ENCODE peak calls at places on chromosomes 12 and 14, in eight cellular contexts. One of them, this sample, is unnamed.

GRCh38 chr12:91695964-91696363 is 449.7 kb downstream of the BTG1 start:
- DNase-seq in amniotic epithelial cell: no peak
- DNase-seq in cardiac fibroblast: no peak
- DNase-seq in stimulated activated CD4-positive, alpha-beta T cell treated with anti-CD3 and anti-CD28 coated beads, Interleukin-12 subunit alpha, Interleukin-12 subunit beta, amount 100 ng/mL, for 4 hours: no peak
- DNase-seq in EL: no peak
- DNase-seq in RPMI8226: no peak
- DNase-seq in activated CD4-positive, alpha-beta T cell treated with anti-CD3 and anti-CD28 coated beads, Interleukin-2, amount 50 U/mL, for 4 hours: no peak
- DNase-seq in activated CD4-positive, alpha-beta memory T cell treated with anti-CD3 and anti-CD28 coated beads, Interleukin-2, amount 10 ng/mL, durations not matched to agents 7 days and 5 days: no peak
- DNase-seq in this sample: no peak

GRCh38 chr12:43728117-43728516 is 30.5 kb downstream of the PUS7L start:
- DNase-seq in amniotic epithelial cell: no peak
- DNase-seq in cardiac fibroblast: no peak
- DNase-seq in stimulated activated CD4-positive, alpha-beta T cell treated with anti-CD3 and anti-CD28 coated beads, Interleukin-12 subunit alpha, Interleukin-12 subunit beta, amount 100 ng/mL, for 4 hours: no peak
- DNase-seq in EL: no peak
- DNase-seq in RPMI8226: no peak
- DNase-seq in activated CD4-positive, alpha-beta T cell treated with anti-CD3 and anti-CD28 coated beads, Interleukin-2, amount 50 U/mL, for 4 hours: no peak
- DNase-seq in activated CD4-positive, alpha-beta memory T cell treated with anti-CD3 and anti-CD28 coated beads, Interleukin-2, amount 10 ng/mL, durations not matched to agents 7 days and 5 days: no peak
- DNase-seq in this sample: no peak

GRCh38 chr14:54252072-54252730 is 144.6 kb upstream of the CDKN3 start:
- DNase-seq in amniotic epithelial cell: peak; percentile 91
- DNase-seq in cardiac fibroblast: peak; percentile 63
- DNase-seq in stimulated activated CD4-positive, alpha-beta T cell treated with anti-CD3 and anti-CD28 coated beads, Interleukin-12 subunit alpha, Interleukin-12 subunit beta, amount 100 ng/mL, for 4 hours: no peak
- DNase-seq in EL: peak; percentile 89
- DNase-seq in RPMI8226: no peak
- DNase-seq in activated CD4-positive, alpha-beta T cell treated with anti-CD3 and anti-CD28 coated beads, Interleukin-2, amount 50 U/mL, for 4 hours: no peak
- DNase-seq in activated CD4-positive, alpha-beta memory T cell treated with anti-CD3 and anti-CD28 coated beads, Interleukin-2, amount 10 ng/mL, durations not matched to agents 7 days and 5 days: no peak
- DNase-seq in this sample: no peak

GRCh38 chr12:97912943-97913342 is 450.3 kb downstream of the RMST start:
- DNase-seq in amniotic epithelial cell: peak; percentile 3
- DNase-seq in cardiac fibroblast: no peak
- DNase-seq in stimulated activated CD4-positive, alpha-beta T cell treated with anti-CD3 and anti-CD28 coated beads, Interleukin-12 subunit alpha, Interleukin-12 subunit beta, amount 100 ng/mL, for 4 hours: no peak
- DNase-seq in EL: no peak
- DNase-seq in RPMI8226: no peak
- DNase-seq in activated CD4-positive, alpha-beta T cell treated with anti-CD3 and anti-CD28 coated beads, Interleukin-2, amount 50 U/mL, for 4 hours: no peak
- DNase-seq in activated CD4-positive, alpha-beta memory T cell treated with anti-CD3 and anti-CD28 coated beads, Interleukin-2, amount 10 ng/mL, durations not matched to agents 7 days and 5 days: no peak
- DNase-seq in this sample: peak; percentile 85

GRCh38 chr12:51898506-51898905 is 8.8 kb upstream of the ACVRL1 start:
- DNase-seq in amniotic epithelial cell: no peak
- DNase-seq in cardiac fibroblast: no peak
- DNase-seq in stimulated activated CD4-positive, alpha-beta T cell treated with anti-CD3 and anti-CD28 coated beads, Interleukin-12 subunit alpha, Interleukin-12 subunit beta, amount 100 ng/mL, for 4 hours: no peak
- DNase-seq in EL: no peak
- DNase-seq in RPMI8226: no peak
- DNase-seq in activated CD4-positive, alpha-beta T cell treated with anti-CD3 and anti-CD28 coated beads, Interleukin-2, amount 50 U/mL, for 4 hours: no peak
- DNase-seq in activated CD4-positive, alpha-beta memory T cell treated with anti-CD3 and anti-CD28 coated beads, Interleukin-2, amount 10 ng/mL, durations not matched to agents 7 days and 5 days: no peak
- DNase-seq in this sample: no peak

GRCh38 chr12:123139926-123140674 is 10.8 kb downstream of the PITPNM2 start:
- DNase-seq in amniotic epithelial cell: peak; percentile 61
- DNase-seq in cardiac fibroblast: peak; percentile 44
- DNase-seq in stimulated activated CD4-positive, alpha-beta T cell treated with anti-CD3 and anti-CD28 coated beads, Interleukin-12 subunit alpha, Interleukin-12 subunit beta, amount 100 ng/mL, for 4 hours: no peak
- DNase-seq in EL: peak; percentile 68
- DNase-seq in RPMI8226: peak; percentile 18
- DNase-seq in activated CD4-positive, alpha-beta T cell treated with anti-CD3 and anti-CD28 coated beads, Interleukin-2, amount 50 U/mL, for 4 hours: no peak
- DNase-seq in activated CD4-positive, alpha-beta memory T cell treated with anti-CD3 and anti-CD28 coated beads, Interleukin-2, amount 10 ng/mL, durations not matched to agents 7 days and 5 days: no peak
- DNase-seq in this sample: no peak

GRCh38 chr12:119157528-119157927 is 21.2 kb upstream of the HSPB8 start:
- DNase-seq in amniotic epithelial cell: no peak
- DNase-seq in cardiac fibroblast: no peak
- DNase-seq in stimulated activated CD4-positive, alpha-beta T cell treated with anti-CD3 and anti-CD28 coated beads, Interleukin-12 subunit alpha, Interleukin-12 subunit beta, amount 100 ng/mL, for 4 hours: no peak
- DNase-seq in EL: no peak
- DNase-seq in RPMI8226: no peak
- DNase-seq in activated CD4-positive, alpha-beta T cell treated with anti-CD3 and anti-CD28 coated beads, Interleukin-2, amount 50 U/mL, for 4 hours: no peak
- DNase-seq in activated CD4-positive, alpha-beta memory T cell treated with anti-CD3 and anti-CD28 coated beads, Interleukin-2, amount 10 ng/mL, durations not matched to agents 7 days and 5 days: no peak
- DNase-seq in this sample: no peak

GRCh38 chr12:100472325-100472724 is 1.3 kb upstream of the NR1H4 start:
- DNase-seq in amniotic epithelial cell: no peak
- DNase-seq in cardiac fibroblast: no peak
- DNase-seq in stimulated activated CD4-positive, alpha-beta T cell treated with anti-CD3 and anti-CD28 coated beads, Interleukin-12 subunit alpha, Interleukin-12 subunit beta, amount 100 ng/mL, for 4 hours: no peak
- DNase-seq in EL: no peak
- DNase-seq in RPMI8226: no peak
- DNase-seq in activated CD4-positive, alpha-beta T cell treated with anti-CD3 and anti-CD28 coated beads, Interleukin-2, amount 50 U/mL, for 4 hours: no peak
- DNase-seq in activated CD4-positive, alpha-beta memory T cell treated with anti-CD3 and anti-CD28 coated beads, Interleukin-2, amount 10 ng/mL, durations not matched to agents 7 days and 5 days: no peak
- DNase-seq in this sample: no peak

GRCh38 chr14:23632461-23633159 is 3.6 kb upstream of the DHRS2 start:
- DNase-seq in amniotic epithelial cell: no peak
- DNase-seq in cardiac fibroblast: no peak
- DNase-seq in stimulated activated CD4-positive, alpha-beta T cell treated with anti-CD3 and anti-CD28 coated beads, Interleukin-12 subunit alpha, Interleukin-12 subunit beta, amount 100 ng/mL, for 4 hours: no peak
- DNase-seq in EL: no peak
- DNase-seq in RPMI8226: no peak
- DNase-seq in activated CD4-positive, alpha-beta T cell treated with anti-CD3 and anti-CD28 coated beads, Interleukin-2, amount 50 U/mL, for 4 hours: no peak
- DNase-seq in activated CD4-positive, alpha-beta memory T cell treated with anti-CD3 and anti-CD28 coated beads, Interleukin-2, amount 10 ng/mL, durations not matched to agents 7 days and 5 days: no peak
- DNase-seq in this sample: no peak

GRCh38 chr12:7096006-7096903 is 4.0 kb upstream of the C1R start:
- DNase-seq in amniotic epithelial cell: no peak
- DNase-seq in cardiac fibroblast: no peak
- DNase-seq in stimulated activated CD4-positive, alpha-beta T cell treated with anti-CD3 and anti-CD28 coated beads, Interleukin-12 subunit alpha, Interleukin-12 subunit beta, amount 100 ng/mL, for 4 hours: no peak
- DNase-seq in EL: no peak
- DNase-seq in RPMI8226: no peak
- DNase-seq in activated CD4-positive, alpha-beta T cell treated with anti-CD3 and anti-CD28 coated beads, Interleukin-2, amount 50 U/mL, for 4 hours: no peak
- DNase-seq in activated CD4-positive, alpha-beta memory T cell treated with anti-CD3 and anti-CD28 coated beads, Interleukin-2, amount 10 ng/mL, durations not matched to agents 7 days and 5 days: no peak
- DNase-seq in this sample: peak; percentile 78

GRCh38 chr14:91303091-91303923 is 58.8 kb upstream of the GPR68 start:
- DNase-seq in amniotic epithelial cell: peak; percentile 32
- DNase-seq in cardiac fibroblast: peak; percentile 36
- DNase-seq in stimulated activated CD4-positive, alpha-beta T cell treated with anti-CD3 and anti-CD28 coated beads, Interleukin-12 subunit alpha, Interleukin-12 subunit beta, amount 100 ng/mL, for 4 hours: peak; percentile 53
- DNase-seq in EL: peak; percentile 43
- DNase-seq in RPMI8226: peak; percentile 34
- DNase-seq in activated CD4-positive, alpha-beta T cell treated with anti-CD3 and anti-CD28 coated beads, Interleukin-2, amount 50 U/mL, for 4 hours: peak; percentile 25
- DNase-seq in activated CD4-positive, alpha-beta memory T cell treated with anti-CD3 and anti-CD28 coated beads, Interleukin-2, amount 10 ng/mL, durations not matched to agents 7 days and 5 days: peak; percentile 77
- DNase-seq in this sample: no peak

GRCh38 chr14:68704736-68705720 is 87.8 kb downstream of the ZFP36L1 start:
- DNase-seq in amniotic epithelial cell: peak; percentile 79
- DNase-seq in cardiac fibroblast: peak; percentile 48
- DNase-seq in stimulated activated CD4-positive, alpha-beta T cell treated with anti-CD3 and anti-CD28 coated beads, Interleukin-12 subunit alpha, Interleukin-12 subunit beta, amount 100 ng/mL, for 4 hours: no peak
- DNase-seq in EL: no peak
- DNase-seq in RPMI8226: no peak
- DNase-seq in activated CD4-positive, alpha-beta T cell treated with anti-CD3 and anti-CD28 coated beads, Interleukin-2, amount 50 U/mL, for 4 hours: no peak
- DNase-seq in activated CD4-positive, alpha-beta memory T cell treated with anti-CD3 and anti-CD28 coated beads, Interleukin-2, amount 10 ng/mL, durations not matched to agents 7 days and 5 days: no peak
- DNase-seq in this sample: no peak

GRCh38 chr12:120496353-120497340 is 734 bp downstream of the DYNLL1 start:
- DNase-seq in amniotic epithelial cell: peak; percentile 63
- DNase-seq in cardiac fibroblast: peak; percentile 62
- DNase-seq in stimulated activated CD4-positive, alpha-beta T cell treated with anti-CD3 and anti-CD28 coated beads, Interleukin-12 subunit alpha, Interleukin-12 subunit beta, amount 100 ng/mL, for 4 hours: peak; percentile 42
- DNase-seq in EL: peak; percentile 61
- DNase-seq in RPMI8226: peak; percentile 66
- DNase-seq in activated CD4-positive, alpha-beta T cell treated with anti-CD3 and anti-CD28 coated beads, Interleukin-2, amount 50 U/mL, for 4 hours: peak; percentile 29
- DNase-seq in activated CD4-positive, alpha-beta memory T cell treated with anti-CD3 and anti-CD28 coated beads, Interleukin-2, amount 10 ng/mL, durations not matched to agents 7 days and 5 days: peak; percentile 42
- DNase-seq in this sample: peak; percentile 87

GRCh38 chr12:51070004-51070403 is 13.4 kb downstream of the CSRNP2 start:
- DNase-seq in amniotic epithelial cell: peak; percentile 98
- DNase-seq in cardiac fibroblast: peak; percentile 40
- DNase-seq in stimulated activated CD4-positive, alpha-beta T cell treated with anti-CD3 and anti-CD28 coated beads, Interleukin-12 subunit alpha, Interleukin-12 subunit beta, amount 100 ng/mL, for 4 hours: no peak
- DNase-seq in EL: no peak
- DNase-seq in RPMI8226: no peak
- DNase-seq in activated CD4-positive, alpha-beta T cell treated with anti-CD3 and anti-CD28 coated beads, Interleukin-2, amount 50 U/mL, for 4 hours: no peak
- DNase-seq in activated CD4-positive, alpha-beta memory T cell treated with anti-CD3 and anti-CD28 coated beads, Interleukin-2, amount 10 ng/mL, durations not matched to agents 7 days and 5 days: no peak
- DNase-seq in this sample: no peak

GRCh38 chr12:130754234-130755001 is 38.3 kb upstream of the RIMBP2 start:
- DNase-seq in amniotic epithelial cell: no peak
- DNase-seq in cardiac fibroblast: no peak
- DNase-seq in stimulated activated CD4-positive, alpha-beta T cell treated with anti-CD3 and anti-CD28 coated beads, Interleukin-12 subunit alpha, Interleukin-12 subunit beta, amount 100 ng/mL, for 4 hours: no peak
- DNase-seq in EL: no peak
- DNase-seq in RPMI8226: no peak
- DNase-seq in activated CD4-positive, alpha-beta T cell treated with anti-CD3 and anti-CD28 coated beads, Interleukin-2, amount 50 U/mL, for 4 hours: no peak
- DNase-seq in activated CD4-positive, alpha-beta memory T cell treated with anti-CD3 and anti-CD28 coated beads, Interleukin-2, amount 10 ng/mL, durations not matched to agents 7 days and 5 days: no peak
- DNase-seq in this sample: peak; percentile 14

GRCh38 chr14:102554835-102555819 is 37.3 kb upstream of the RCOR1 start:
- DNase-seq in amniotic epithelial cell: no peak
- DNase-seq in cardiac fibroblast: peak; percentile 55
- DNase-seq in stimulated activated CD4-positive, alpha-beta T cell treated with anti-CD3 and anti-CD28 coated beads, Interleukin-12 subunit alpha, Interleukin-12 subunit beta, amount 100 ng/mL, for 4 hours: peak; percentile 54
- DNase-seq in EL: peak; percentile 71
- DNase-seq in RPMI8226: peak; percentile 14
- DNase-seq in activated CD4-positive, alpha-beta T cell treated with anti-CD3 and anti-CD28 coated beads, Interleukin-2, amount 50 U/mL, for 4 hours: peak; percentile 46
- DNase-seq in activated CD4-positive, alpha-beta memory T cell treated with anti-CD3 and anti-CD28 coated beads, Interleukin-2, amount 10 ng/mL, durations not matched to agents 7 days and 5 days: peak; percentile 63
- DNase-seq in this sample: no peak

GRCh38 chr12:30457621-30458289 is 237.9 kb downstream of the IPO8 start:
- DNase-seq in amniotic epithelial cell: peak; percentile 77
- DNase-seq in cardiac fibroblast: peak; percentile 93
- DNase-seq in stimulated activated CD4-positive, alpha-beta T cell treated with anti-CD3 and anti-CD28 coated beads, Interleukin-12 subunit alpha, Interleukin-12 subunit beta, amount 100 ng/mL, for 4 hours: no peak
- DNase-seq in EL: peak; percentile 68
- DNase-seq in RPMI8226: no peak
- DNase-seq in activated CD4-positive, alpha-beta T cell treated with anti-CD3 and anti-CD28 coated beads, Interleukin-2, amount 50 U/mL, for 4 hours: no peak
- DNase-seq in activated CD4-positive, alpha-beta memory T cell treated with anti-CD3 and anti-CD28 coated beads, Interleukin-2, amount 10 ng/mL, durations not matched to agents 7 days and 5 days: no peak
- DNase-seq in this sample: no peak

GRCh38 chr12:7189398-7190267 is at the start of gene PEX5:
- DNase-seq in amniotic epithelial cell: peak; percentile 94
- DNase-seq in cardiac fibroblast: peak; percentile 96
- DNase-seq in stimulated activated CD4-positive, alpha-beta T cell treated with anti-CD3 and anti-CD28 coated beads, Interleukin-12 subunit alpha, Interleukin-12 subunit beta, amount 100 ng/mL, for 4 hours: peak; percentile 80
- DNase-seq in EL: peak; percentile 91
- DNase-seq in RPMI8226: peak; percentile 97
- DNase-seq in activated CD4-positive, alpha-beta T cell treated with anti-CD3 and anti-CD28 coated beads, Interleukin-2, amount 50 U/mL, for 4 hours: peak; percentile 73
- DNase-seq in activated CD4-positive, alpha-beta memory T cell treated with anti-CD3 and anti-CD28 coated beads, Interleukin-2, amount 10 ng/mL, durations not matched to agents 7 days and 5 days: peak; percentile 88
- DNase-seq in this sample: peak; percentile 96

GRCh38 chr14:92684801-92685560 is 63.4 kb downstream of the LGMN start:
- DNase-seq in amniotic epithelial cell: no peak
- DNase-seq in cardiac fibroblast: no peak
- DNase-seq in stimulated activated CD4-positive, alpha-beta T cell treated with anti-CD3 and anti-CD28 coated beads, Interleukin-12 subunit alpha, Interleukin-12 subunit beta, amount 100 ng/mL, for 4 hours: no peak
- DNase-seq in EL: no peak
- DNase-seq in RPMI8226: no peak
- DNase-seq in activated CD4-positive, alpha-beta T cell treated with anti-CD3 and anti-CD28 coated beads, Interleukin-2, amount 50 U/mL, for 4 hours: no peak
- DNase-seq in activated CD4-positive, alpha-beta memory T cell treated with anti-CD3 and anti-CD28 coated beads, Interleukin-2, amount 10 ng/mL, durations not matched to agents 7 days and 5 days: no peak
- DNase-seq in this sample: no peak

GRCh38 chr12:76260390-76260748 is 87.8 kb downstream of the BBS10 start:
- DNase-seq in amniotic epithelial cell: peak; percentile 46
- DNase-seq in cardiac fibroblast: peak; percentile 54
- DNase-seq in stimulated activated CD4-positive, alpha-beta T cell treated with anti-CD3 and anti-CD28 coated beads, Interleukin-12 subunit alpha, Interleukin-12 subunit beta, amount 100 ng/mL, for 4 hours: no peak
- DNase-seq in EL: peak; percentile 57
- DNase-seq in RPMI8226: no peak
- DNase-seq in activated CD4-positive, alpha-beta T cell treated with anti-CD3 and anti-CD28 coated beads, Interleukin-2, amount 50 U/mL, for 4 hours: no peak
- DNase-seq in activated CD4-positive, alpha-beta memory T cell treated with anti-CD3 and anti-CD28 coated beads, Interleukin-2, amount 10 ng/mL, durations not matched to agents 7 days and 5 days: no peak
- DNase-seq in this sample: no peak

GRCh38 chr14:69313176-69313575 is 53.2 kb downstream of the GALNT16 start:
- DNase-seq in amniotic epithelial cell: no peak
- DNase-seq in cardiac fibroblast: no peak
- DNase-seq in stimulated activated CD4-positive, alpha-beta T cell treated with anti-CD3 and anti-CD28 coated beads, Interleukin-12 subunit alpha, Interleukin-12 subunit beta, amount 100 ng/mL, for 4 hours: no peak
- DNase-seq in EL: no peak
- DNase-seq in RPMI8226: no peak
- DNase-seq in activated CD4-positive, alpha-beta T cell treated with anti-CD3 and anti-CD28 coated beads, Interleukin-2, amount 50 U/mL, for 4 hours: no peak
- DNase-seq in activated CD4-positive, alpha-beta memory T cell treated with anti-CD3 and anti-CD28 coated beads, Interleukin-2, amount 10 ng/mL, durations not matched to agents 7 days and 5 days: no peak
- DNase-seq in this sample: no peak

GRCh38 chr14:59313063-59314018 is 124.9 kb downstream of the DAAM1 start:
- DNase-seq in amniotic epithelial cell: no peak
- DNase-seq in cardiac fibroblast: peak; percentile 14
- DNase-seq in stimulated activated CD4-positive, alpha-beta T cell treated with anti-CD3 and anti-CD28 coated beads, Interleukin-12 subunit alpha, Interleukin-12 subunit beta, amount 100 ng/mL, for 4 hours: no peak
- DNase-seq in EL: no peak
- DNase-seq in RPMI8226: no peak
- DNase-seq in activated CD4-positive, alpha-beta T cell treated with anti-CD3 and anti-CD28 coated beads, Interleukin-2, amount 50 U/mL, for 4 hours: no peak
- DNase-seq in activated CD4-positive, alpha-beta memory T cell treated with anti-CD3 and anti-CD28 coated beads, Interleukin-2, amount 10 ng/mL, durations not matched to agents 7 days and 5 days: no peak
- DNase-seq in this sample: no peak

GRCh38 chr12:132761032-132761910 is at the start of gene ANKLE2:
- DNase-seq in amniotic epithelial cell: peak; percentile 62
- DNase-seq in cardiac fibroblast: peak; percentile 59
- DNase-seq in stimulated activated CD4-positive, alpha-beta T cell treated with anti-CD3 and anti-CD28 coated beads, Interleukin-12 subunit alpha, Interleukin-12 subunit beta, amount 100 ng/mL, for 4 hours: peak; percentile 57
- DNase-seq in EL: peak; percentile 75
- DNase-seq in RPMI8226: peak; percentile 58
- DNase-seq in activated CD4-positive, alpha-beta T cell treated with anti-CD3 and anti-CD28 coated beads, Interleukin-2, amount 50 U/mL, for 4 hours: peak; percentile 63
- DNase-seq in activated CD4-positive, alpha-beta memory T cell treated with anti-CD3 and anti-CD28 coated beads, Interleukin-2, amount 10 ng/mL, durations not matched to agents 7 days and 5 days: peak; percentile 84
- DNase-seq in this sample: peak; percentile 91

GRCh38 chr14:29805415-29806123 is 122.1 kb downstream of the PRKD1 start:
- DNase-seq in amniotic epithelial cell: peak; percentile 98
- DNase-seq in cardiac fibroblast: peak; percentile 97
- DNase-seq in stimulated activated CD4-positive, alpha-beta T cell treated with anti-CD3 and anti-CD28 coated beads, Interleukin-12 subunit alpha, Interleukin-12 subunit beta, amount 100 ng/mL, for 4 hours: no peak
- DNase-seq in EL: peak; percentile 84
- DNase-seq in RPMI8226: peak; percentile 82
- DNase-seq in activated CD4-positive, alpha-beta T cell treated with anti-CD3 and anti-CD28 coated beads, Interleukin-2, amount 50 U/mL, for 4 hours: no peak
- DNase-seq in activated CD4-positive, alpha-beta memory T cell treated with anti-CD3 and anti-CD28 coated beads, Interleukin-2, amount 10 ng/mL, durations not matched to agents 7 days and 5 days: no peak
- DNase-seq in this sample: peak; percentile 87

GRCh38 chr12:101935769-101936741 is 58.7 kb downstream of the DRAM1 start:
- DNase-seq in amniotic epithelial cell: peak; percentile 98
- DNase-seq in cardiac fibroblast: peak; percentile 98
- DNase-seq in stimulated activated CD4-positive, alpha-beta T cell treated with anti-CD3 and anti-CD28 coated beads, Interleukin-12 subunit alpha, Interleukin-12 subunit beta, amount 100 ng/mL, for 4 hours: no peak
- DNase-seq in EL: peak; percentile 92
- DNase-seq in RPMI8226: no peak
- DNase-seq in activated CD4-positive, alpha-beta T cell treated with anti-CD3 and anti-CD28 coated beads, Interleukin-2, amount 50 U/mL, for 4 hours: no peak
- DNase-seq in activated CD4-positive, alpha-beta memory T cell treated with anti-CD3 and anti-CD28 coated beads, Interleukin-2, amount 10 ng/mL, durations not matched to agents 7 days and 5 days: peak; percentile 36
- DNase-seq in this sample: peak; percentile 92

GRCh38 chr12:113162102-113163029 is 12.8 kb downstream of the CFAP73 start:
- DNase-seq in amniotic epithelial cell: peak; percentile 39
- DNase-seq in cardiac fibroblast: peak; percentile 56
- DNase-seq in stimulated activated CD4-positive, alpha-beta T cell treated with anti-CD3 and anti-CD28 coated beads, Interleukin-12 subunit alpha, Interleukin-12 subunit beta, amount 100 ng/mL, for 4 hours: no peak
- DNase-seq in EL: peak; percentile 26
- DNase-seq in RPMI8226: no peak
- DNase-seq in activated CD4-positive, alpha-beta T cell treated with anti-CD3 and anti-CD28 coated beads, Interleukin-2, amount 50 U/mL, for 4 hours: no peak
- DNase-seq in activated CD4-positive, alpha-beta memory T cell treated with anti-CD3 and anti-CD28 coated beads, Interleukin-2, amount 10 ng/mL, durations not matched to agents 7 days and 5 days: no peak
- DNase-seq in this sample: no peak

GRCh38 chr12:109299849-109300248 is 9.2 kb downstream of the FOXN4 start:
- DNase-seq in amniotic epithelial cell: no peak
- DNase-seq in cardiac fibroblast: no peak
- DNase-seq in stimulated activated CD4-positive, alpha-beta T cell treated with anti-CD3 and anti-CD28 coated beads, Interleukin-12 subunit alpha, Interleukin-12 subunit beta, amount 100 ng/mL, for 4 hours: no peak
- DNase-seq in EL: no peak
- DNase-seq in RPMI8226: no peak
- DNase-seq in activated CD4-positive, alpha-beta T cell treated with anti-CD3 and anti-CD28 coated beads, Interleukin-2, amount 50 U/mL, for 4 hours: no peak
- DNase-seq in activated CD4-positive, alpha-beta memory T cell treated with anti-CD3 and anti-CD28 coated beads, Interleukin-2, amount 10 ng/mL, durations not matched to agents 7 days and 5 days: no peak
- DNase-seq in this sample: no peak

GRCh38 chr12:118371354-118372282 is 1.1 kb downstream of the TAOK3 start:
- DNase-seq in amniotic epithelial cell: no peak
- DNase-seq in cardiac fibroblast: no peak
- DNase-seq in stimulated activated CD4-positive, alpha-beta T cell treated with anti-CD3 and anti-CD28 coated beads, Interleukin-12 subunit alpha, Interleukin-12 subunit beta, amount 100 ng/mL, for 4 hours: peak; percentile 10
- DNase-seq in EL: peak; percentile 34
- DNase-seq in RPMI8226: peak; percentile 28
- DNase-seq in activated CD4-positive, alpha-beta T cell treated with anti-CD3 and anti-CD28 coated beads, Interleukin-2, amount 50 U/mL, for 4 hours: no peak
- DNase-seq in activated CD4-positive, alpha-beta memory T cell treated with anti-CD3 and anti-CD28 coated beads, Interleukin-2, amount 10 ng/mL, durations not matched to agents 7 days and 5 days: no peak
- DNase-seq in this sample: no peak

GRCh38 chr14:31659278-31659677 is 98.1 kb downstream of the NUBPL start:
- DNase-seq in amniotic epithelial cell: no peak
- DNase-seq in cardiac fibroblast: no peak
- DNase-seq in stimulated activated CD4-positive, alpha-beta T cell treated with anti-CD3 and anti-CD28 coated beads, Interleukin-12 subunit alpha, Interleukin-12 subunit beta, amount 100 ng/mL, for 4 hours: no peak
- DNase-seq in EL: no peak
- DNase-seq in RPMI8226: no peak
- DNase-seq in activated CD4-positive, alpha-beta T cell treated with anti-CD3 and anti-CD28 coated beads, Interleukin-2, amount 50 U/mL, for 4 hours: no peak
- DNase-seq in activated CD4-positive, alpha-beta memory T cell treated with anti-CD3 and anti-CD28 coated beads, Interleukin-2, amount 10 ng/mL, durations not matched to agents 7 days and 5 days: no peak
- DNase-seq in this sample: no peak

GRCh38 chr14:54188036-54188666 is 208.7 kb upstream of the CDKN3 start:
- DNase-seq in amniotic epithelial cell: no peak
- DNase-seq in cardiac fibroblast: no peak
- DNase-seq in stimulated activated CD4-positive, alpha-beta T cell treated with anti-CD3 and anti-CD28 coated beads, Interleukin-12 subunit alpha, Interleukin-12 subunit beta, amount 100 ng/mL, for 4 hours: no peak
- DNase-seq in EL: no peak
- DNase-seq in RPMI8226: no peak
- DNase-seq in activated CD4-positive, alpha-beta T cell treated with anti-CD3 and anti-CD28 coated beads, Interleukin-2, amount 50 U/mL, for 4 hours: no peak
- DNase-seq in activated CD4-positive, alpha-beta memory T cell treated with anti-CD3 and anti-CD28 coated beads, Interleukin-2, amount 10 ng/mL, durations not matched to agents 7 days and 5 days: no peak
- DNase-seq in this sample: no peak

GRCh38 chr12:54136844-54137580 is 51.8 kb downstream of the SMUG1 start:
- DNase-seq in amniotic epithelial cell: no peak
- DNase-seq in cardiac fibroblast: no peak
- DNase-seq in stimulated activated CD4-positive, alpha-beta T cell treated with anti-CD3 and anti-CD28 coated beads, Interleukin-12 subunit alpha, Interleukin-12 subunit beta, amount 100 ng/mL, for 4 hours: no peak
- DNase-seq in EL: peak; percentile 18
- DNase-seq in RPMI8226: no peak
- DNase-seq in activated CD4-positive, alpha-beta T cell treated with anti-CD3 and anti-CD28 coated beads, Interleukin-2, amount 50 U/mL, for 4 hours: no peak
- DNase-seq in activated CD4-positive, alpha-beta memory T cell treated with anti-CD3 and anti-CD28 coated beads, Interleukin-2, amount 10 ng/mL, durations not matched to agents 7 days and 5 days: no peak
- DNase-seq in this sample: peak; percentile 17

GRCh38 chr14:100278702-100279101 is 27.5 kb downstream of the SLC25A29 start:
- DNase-seq in amniotic epithelial cell: peak; percentile 64
- DNase-seq in cardiac fibroblast: peak; percentile 78
- DNase-seq in stimulated activated CD4-positive, alpha-beta T cell treated with anti-CD3 and anti-CD28 coated beads, Interleukin-12 subunit alpha, Interleukin-12 subunit beta, amount 100 ng/mL, for 4 hours: no peak
- DNase-seq in EL: peak; percentile 71
- DNase-seq in RPMI8226: peak; percentile 36
- DNase-seq in activated CD4-positive, alpha-beta T cell treated with anti-CD3 and anti-CD28 coated beads, Interleukin-2, amount 50 U/mL, for 4 hours: no peak
- DNase-seq in activated CD4-positive, alpha-beta memory T cell treated with anti-CD3 and anti-CD28 coated beads, Interleukin-2, amount 10 ng/mL, durations not matched to agents 7 days and 5 days: no peak
- DNase-seq in this sample: peak; percentile 36

GRCh38 chr14:96135285-96135684 is 69.4 kb upstream of the BDKRB2 start:
- DNase-seq in amniotic epithelial cell: no peak
- DNase-seq in cardiac fibroblast: no peak
- DNase-seq in stimulated activated CD4-positive, alpha-beta T cell treated with anti-CD3 and anti-CD28 coated beads, Interleukin-12 subunit alpha, Interleukin-12 subunit beta, amount 100 ng/mL, for 4 hours: no peak
- DNase-seq in EL: no peak
- DNase-seq in RPMI8226: no peak
- DNase-seq in activated CD4-positive, alpha-beta T cell treated with anti-CD3 and anti-CD28 coated beads, Interleukin-2, amount 50 U/mL, for 4 hours: no peak
- DNase-seq in activated CD4-positive, alpha-beta memory T cell treated with anti-CD3 and anti-CD28 coated beads, Interleukin-2, amount 10 ng/mL, durations not matched to agents 7 days and 5 days: no peak
- DNase-seq in this sample: no peak

GRCh38 chr14:103716091-103716801 is 636 bp downstream of the ZFYVE21 start:
- DNase-seq in amniotic epithelial cell: no peak
- DNase-seq in cardiac fibroblast: peak; percentile 21
- DNase-seq in stimulated activated CD4-positive, alpha-beta T cell treated with anti-CD3 and anti-CD28 coated beads, Interleukin-12 subunit alpha, Interleukin-12 subunit beta, amount 100 ng/mL, for 4 hours: no peak
- DNase-seq in EL: peak; percentile 34
- DNase-seq in RPMI8226: peak; percentile 29
- DNase-seq in activated CD4-positive, alpha-beta T cell treated with anti-CD3 and anti-CD28 coated beads, Interleukin-2, amount 50 U/mL, for 4 hours: no peak
- DNase-seq in activated CD4-positive, alpha-beta memory T cell treated with anti-CD3 and anti-CD28 coated beads, Interleukin-2, amount 10 ng/mL, durations not matched to agents 7 days and 5 days: peak; percentile 31
- DNase-seq in this sample: peak; percentile 87